ENCODE peak calls at places on chromosomes 16 and 17, in four cellular contexts. One of them, this sample, is unnamed. For H3K9me3, the result is how much of the 10 kb centered on the place peaks cover.

GRCh38 chr17:2233441-2233947 is 70.1 kb downstream of the SMG6 start:
- ATAC-seq in Panc1: no peak
- ATAC-seq in HCT116: no peak
- ATAC-seq in K562: no peak
- ATAC-seq in this sample: peak

GRCh38 chr17:82465023-82465603 is 6.6 kb downstream of the NARF start:
- ATAC-seq in Panc1: peak
- ATAC-seq in K562: no peak
- ATAC-seq in HCT116: no peak
- ATAC-seq in this sample: no peak

GRCh38 chr17:51154176-51154575 is 817 bp downstream of the NME1 start:
- ATAC-seq in HCT116: no peak
- ATAC-seq in K562: peak
- ATAC-seq in Panc1: no peak
- ATAC-seq in this sample: no peak

GRCh38 chr17:35428229-35428628 is 4.1 kb downstream of the SLFN12 start:
- ATAC-seq in HCT116: no peak
- ATAC-seq in K562: no peak
- ATAC-seq in Panc1: no peak
- ATAC-seq in this sample: no peak

GRCh38 chr17:72346306-72346705 is 225.5 kb downstream of the SOX9 start:
- ATAC-seq in Panc1: no peak
- ATAC-seq in K562: no peak
- ATAC-seq in HCT116: no peak
- ATAC-seq in this sample: no peak

GRCh38 chr16:81841709-81842108 is 62.6 kb downstream of the PLCG2 start:
- ATAC-seq in HCT116: no peak
- ATAC-seq in K562: no peak
- ATAC-seq in Panc1: no peak
- ATAC-seq in this sample: no peak

GRCh38 chr16:77722315-77723107 is at the start of gene NUDT7:
- ATAC-seq in Panc1: peak
- ATAC-seq in K562: peak
- ATAC-seq in HCT116: peak
- ATAC-seq in this sample: peak

GRCh38 chr16:3467920-3468319 is 24.4 kb downstream of the NAA60 start:
- ATAC-seq in HCT116: no peak
- ATAC-seq in K562: peak
- ATAC-seq in Panc1: no peak
- ATAC-seq in this sample: no peak

DNA sequence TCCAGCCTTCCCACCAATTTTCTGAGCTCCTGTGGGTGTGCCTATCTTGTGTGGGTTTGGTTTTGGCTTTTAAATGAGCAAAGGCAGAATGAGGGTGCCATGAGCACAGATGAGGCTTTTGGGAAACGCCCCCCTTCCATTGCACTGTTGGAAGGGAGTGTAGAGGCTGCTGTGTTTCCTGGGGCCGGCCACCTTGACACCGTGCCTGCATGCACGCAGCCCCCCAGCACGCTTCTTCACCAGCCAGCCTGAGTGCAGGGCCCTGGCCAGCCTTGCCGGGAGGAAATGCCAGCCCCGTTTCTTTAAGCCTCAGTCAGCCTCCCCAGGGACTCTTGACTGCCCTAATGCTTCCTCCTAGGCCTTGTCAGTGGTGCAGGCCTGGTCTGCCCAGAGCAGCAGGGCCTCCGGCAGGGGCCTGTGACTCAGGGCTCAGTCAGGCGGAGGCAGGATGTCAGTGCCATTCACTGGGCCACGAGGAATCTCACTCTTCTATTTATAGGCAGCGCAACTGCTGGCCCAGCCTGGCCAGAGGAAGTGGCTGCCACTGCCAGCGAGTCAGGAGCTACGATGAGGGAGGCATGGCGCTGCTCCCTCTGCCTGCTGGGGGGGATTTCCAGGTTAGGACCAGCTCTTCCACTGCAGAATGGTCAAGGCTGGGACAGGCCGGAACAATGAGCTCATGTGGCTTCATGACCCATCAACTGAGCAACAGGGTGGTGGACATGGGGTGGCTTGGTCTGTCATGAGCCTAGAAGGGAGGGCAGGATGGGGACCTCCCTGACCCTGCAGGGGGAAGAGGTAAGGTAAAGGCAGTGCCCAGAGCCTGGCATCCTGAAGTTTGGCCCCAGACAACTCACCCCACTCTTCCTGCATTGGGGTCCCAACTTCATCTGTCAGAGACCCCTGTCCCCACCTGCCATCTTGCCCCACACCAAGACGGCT is 205.2 kb downstream of the RAB11FIP4 start:
- ATAC-seq in Panc1: peak
- ATAC-seq in HCT116: peak
- ATAC-seq in K562: no peak
- ATAC-seq in this sample: peak
- TF ChIP-seq POLR2AphosphoS5 in Panc1: peak
- TF ChIP-seq POLR2AphosphoS5 in HCT116: peak
- TF ChIP-seq POLR2AphosphoS5 in K562: no peak
- TF ChIP-seq POLR2AphosphoS5 in this sample: peak

GRCh38 chr16:35743101-35743692 is 2283.8 kb downstream of the TP53TG3F start:
- ATAC-seq in HCT116: no peak
- ATAC-seq in K562: no peak
- ATAC-seq in Panc1: no peak
- ATAC-seq in this sample: no peak
- H3K9me3 ChIP-seq in HCT116: under half
- H3K9me3 ChIP-seq in K562: under half
- H3K9me3 ChIP-seq in Panc1: under half
- H3K9me3 ChIP-seq in this sample: under half

GRCh38 chr16:66731101-66731500 is 20.3 kb downstream of the DYNC1LI2 start:
- ATAC-seq in HCT116: no peak
- ATAC-seq in K562: no peak
- ATAC-seq in Panc1: no peak
- ATAC-seq in this sample: no peak
- TF ChIP-seq POLR2AphosphoS5 in HCT116: no peak
- TF ChIP-seq POLR2AphosphoS5 in K562: no peak
- TF ChIP-seq POLR2AphosphoS5 in Panc1: no peak
- TF ChIP-seq POLR2AphosphoS5 in this sample: no peak

DNA sequence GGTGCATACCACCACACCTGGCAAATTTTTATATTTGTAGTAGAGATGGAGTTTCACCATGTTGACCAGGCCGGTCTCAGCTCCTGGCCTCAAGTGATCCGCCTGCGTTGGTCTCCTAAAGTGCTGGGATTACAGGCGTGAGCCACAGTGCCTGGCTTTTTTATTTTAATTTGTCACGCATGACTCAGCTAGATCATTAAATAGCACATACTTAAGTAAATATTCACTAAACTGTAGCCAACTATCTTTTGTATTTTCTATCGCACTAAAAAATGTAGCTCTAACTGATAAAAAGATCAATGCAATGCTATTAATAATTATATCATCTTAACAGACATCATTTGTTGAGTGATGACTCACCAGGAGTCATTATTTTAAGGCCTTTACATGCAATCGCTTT is 693.4 kb upstream of the EEF2KMT start:
- ATAC-seq in HCT116: no peak
- ATAC-seq in K562: no peak
- ATAC-seq in Panc1: no peak
- ATAC-seq in this sample: no peak
- H3K9me3 ChIP-seq in HCT116: under half
- H3K9me3 ChIP-seq in K562: under half
- H3K9me3 ChIP-seq in Panc1: under half
- H3K9me3 ChIP-seq in this sample: under half

GRCh38 chr16:70391881-70392481 is 45.3 kb downstream of the DDX19A start:
- ATAC-seq in K562: no peak
- ATAC-seq in HCT116: peak
- ATAC-seq in Panc1: no peak
- ATAC-seq in this sample: peak

GRCh38 chr16:70390774-70391173 is 44.1 kb downstream of the DDX19A start:
- ATAC-seq in K562: no peak
- ATAC-seq in HCT116: no peak
- ATAC-seq in Panc1: no peak
- ATAC-seq in this sample: no peak

GRCh38 chr16:70394853-70395252 is 44.0 kb downstream of the ST3GAL2 start:
- ATAC-seq in HCT116: no peak
- ATAC-seq in K562: no peak
- ATAC-seq in Panc1: no peak
- ATAC-seq in this sample: no peak

GRCh38 chr16:70391446-70391845 is 44.7 kb downstream of the DDX19A start:
- ATAC-seq in HCT116: no peak
- ATAC-seq in K562: no peak
- ATAC-seq in Panc1: no peak
- ATAC-seq in this sample: no peak

DNA sequence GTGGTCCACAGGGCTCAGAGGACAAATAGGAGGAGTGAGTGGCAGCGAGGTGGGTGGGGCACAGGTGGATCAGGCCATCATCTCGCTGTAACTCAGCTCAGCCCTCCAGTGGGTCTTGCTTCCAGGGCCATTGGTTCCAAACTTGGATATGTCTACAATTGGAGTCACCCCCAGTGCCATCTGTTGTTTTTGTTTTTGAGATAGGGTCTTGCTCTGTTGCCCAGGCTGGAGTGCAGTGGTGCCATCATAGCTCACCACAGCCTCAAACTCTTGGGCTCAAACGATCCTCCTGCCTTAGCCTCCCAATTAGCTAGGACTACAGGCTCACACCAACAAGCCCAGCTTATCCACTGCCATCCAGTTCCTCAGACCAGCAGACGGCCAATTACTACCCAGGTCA is 45.9 kb downstream of the DDX19A start:
- ATAC-seq in Panc1: no peak
- ATAC-seq in K562: no peak
- ATAC-seq in HCT116: no peak
- ATAC-seq in this sample: no peak
- TF ChIP-seq POLR2AphosphoS5 in Panc1: no peak
- TF ChIP-seq POLR2AphosphoS5 in K562: no peak
- TF ChIP-seq POLR2AphosphoS5 in HCT116: no peak
- TF ChIP-seq POLR2AphosphoS5 in this sample: no peak

DNA sequence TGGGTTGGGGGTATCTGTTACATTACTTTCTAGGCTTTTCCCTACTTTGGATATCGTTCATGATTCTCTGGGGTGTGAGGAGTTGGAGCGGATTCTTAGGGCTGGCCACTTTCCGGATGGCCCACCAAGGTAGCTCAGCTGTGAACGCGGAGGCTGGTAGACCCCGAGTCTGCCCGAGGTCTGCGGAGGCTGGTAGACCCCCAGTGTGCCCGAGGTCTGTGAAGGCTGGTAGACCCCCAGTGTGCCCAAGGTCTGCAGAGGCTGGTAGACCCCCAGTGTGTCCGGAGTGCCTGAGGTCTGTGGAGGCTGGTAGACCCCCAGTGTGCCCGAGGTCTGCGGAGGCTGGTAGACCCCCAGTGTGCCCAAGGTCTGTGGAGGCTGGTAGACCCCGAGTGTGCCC is 99.2 kb upstream of the ZNF469 start:
- ATAC-seq in HCT116: no peak
- ATAC-seq in Panc1: no peak
- ATAC-seq in K562: no peak
- ATAC-seq in this sample: no peak
- H3K9me3 ChIP-seq in HCT116: under half
- H3K9me3 ChIP-seq in Panc1: under half
- H3K9me3 ChIP-seq in K562: under half
- H3K9me3 ChIP-seq in this sample: under half

DNA sequence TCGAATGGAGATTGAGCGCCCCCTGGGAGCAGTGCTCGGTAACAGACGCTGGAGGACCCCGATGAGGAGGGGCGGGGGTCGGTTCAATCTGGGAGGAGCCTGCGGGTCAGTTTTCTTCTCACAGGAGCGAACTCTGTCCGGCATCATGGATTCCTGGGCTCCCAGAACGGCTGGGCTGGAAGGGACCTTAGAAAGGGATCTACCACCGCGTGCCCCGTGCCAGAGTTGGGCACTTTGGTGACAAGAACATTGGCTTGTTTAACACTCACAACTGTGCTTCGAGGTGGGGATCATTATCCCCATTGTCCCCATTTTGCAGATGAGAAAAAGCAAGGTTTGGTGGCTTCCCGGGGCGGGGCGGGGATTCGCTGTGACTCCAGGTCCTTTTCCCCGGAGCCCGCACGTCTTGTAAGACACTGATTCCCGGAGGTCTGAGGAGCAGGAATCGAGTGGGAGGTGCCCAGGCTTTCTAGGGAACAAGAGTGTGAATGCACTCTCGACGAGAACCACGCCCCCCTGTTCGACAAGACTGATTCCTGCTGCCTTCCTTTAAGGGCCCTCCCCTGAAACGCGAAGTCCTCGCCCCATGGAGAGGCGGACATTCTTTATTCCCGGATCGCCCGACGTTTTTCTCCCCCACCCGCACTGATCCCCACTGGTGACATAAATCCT is 1.5 kb upstream of the FBXL19 start:
- ATAC-seq in Panc1: peak
- ATAC-seq in HCT116: peak
- ATAC-seq in K562: peak
- ATAC-seq in this sample: peak
- TF ChIP-seq POLR2AphosphoS5 in Panc1: no peak
- TF ChIP-seq POLR2AphosphoS5 in HCT116: peak
- TF ChIP-seq POLR2AphosphoS5 in K562: no peak
- TF ChIP-seq POLR2AphosphoS5 in this sample: no peak

GRCh38 chr16:678209-678857 is 1.9 kb upstream of the STUB1 start:
- ATAC-seq in K562: no peak
- ATAC-seq in Panc1: no peak
- ATAC-seq in HCT116: no peak
- ATAC-seq in this sample: no peak

GRCh38 chr16:680625-680945 is 375 bp downstream of the STUB1 start:
- ATAC-seq in HCT116: no peak
- ATAC-seq in K562: no peak
- ATAC-seq in Panc1: no peak
- ATAC-seq in this sample: no peak

GRCh38 chr16:680967-681745 is 946 bp downstream of the STUB1 start:
- ATAC-seq in K562: peak
- ATAC-seq in Panc1: no peak
- ATAC-seq in HCT116: peak
- ATAC-seq in this sample: no peak

GRCh38 chr16:678858-679807 is 1.1 kb upstream of the STUB1 start:
- ATAC-seq in K562: peak
- ATAC-seq in HCT116: peak
- ATAC-seq in Panc1: peak
- ATAC-seq in this sample: peak

DNA sequence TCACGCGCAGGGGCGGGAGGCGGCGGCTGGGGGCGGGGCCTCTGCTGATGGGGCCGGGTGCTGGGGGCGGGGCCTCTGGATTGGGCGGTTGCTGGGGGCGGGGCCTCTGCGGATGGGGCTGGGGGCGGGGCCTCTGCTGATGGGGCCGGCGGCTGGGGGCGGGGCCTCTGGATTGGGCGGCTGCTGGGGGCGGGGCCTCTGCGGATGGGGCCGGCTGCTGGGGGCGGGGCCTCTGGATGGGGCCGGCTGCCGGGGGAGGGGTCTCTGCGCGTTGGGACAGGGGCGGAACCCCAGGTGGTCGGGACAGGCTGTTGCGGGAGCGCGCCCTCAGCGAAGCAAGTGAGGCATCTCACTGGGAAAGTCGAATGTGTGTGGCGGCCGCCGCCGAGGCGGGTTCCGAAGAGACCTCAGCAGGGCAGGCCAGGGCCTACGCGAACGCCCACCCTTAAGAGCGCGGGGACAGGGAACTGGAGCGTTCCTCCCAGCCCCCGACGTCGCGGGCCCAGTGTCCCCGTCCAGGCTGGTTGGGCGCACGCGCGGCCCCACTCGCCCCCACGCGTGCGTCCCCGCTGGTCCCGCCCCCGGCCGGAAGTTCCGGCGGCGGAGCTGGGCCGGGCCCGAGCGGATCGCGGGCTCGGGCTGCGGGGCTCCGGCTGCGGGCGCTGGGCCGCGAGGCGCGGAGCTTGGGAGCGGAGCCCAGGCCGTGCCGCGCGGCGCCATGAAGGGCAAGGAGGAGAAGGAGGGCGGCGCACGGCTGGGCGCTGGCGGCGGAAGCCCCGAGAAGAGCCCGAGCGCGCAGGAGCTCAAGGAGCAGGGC is at the start of gene STUB1:
- ATAC-seq in Panc1: peak
- ATAC-seq in K562: peak
- ATAC-seq in HCT116: peak
- ATAC-seq in this sample: peak
- H3K9me3 ChIP-seq in Panc1: under half
- H3K9me3 ChIP-seq in K562: under half
- H3K9me3 ChIP-seq in HCT116: under half
- H3K9me3 ChIP-seq in this sample: under half

GRCh38 chr16:85188822-85189672 is 76.8 kb upstream of the CIBAR2 start:
- ATAC-seq in HCT116: no peak
- ATAC-seq in Panc1: no peak
- ATAC-seq in K562: peak
- ATAC-seq in this sample: no peak
- TF ChIP-seq POLR2AphosphoS5 in HCT116: no peak
- TF ChIP-seq POLR2AphosphoS5 in Panc1: no peak
- TF ChIP-seq POLR2AphosphoS5 in K562: no peak
- TF ChIP-seq POLR2AphosphoS5 in this sample: no peak